ENCODE peak calls at places on chromosome 4, in five cellular contexts. B is gastrocnemius medialis, M is heart right ventricle, J is right cardiac atrium, U is aorta. S is an unnamed sample.

GRCh38 chr4:101981756-101982155 is 191.2 kb downstream of the BANK1 start:
- ATAC-seq in B (no peak), M (no peak), J (no peak), U (no peak), S (no peak)

GRCh38 chr4:141922224-141922623 is 285.8 kb downstream of the IL15 start:
- ATAC-seq in B (no peak), M (no peak), J (no peak), U (no peak), S (no peak)

GRCh38 chr4:48173055-48173991 is 39.3 kb upstream of the TXK start:
- ATAC-seq in B (peak), M (peak), J (peak), U (no peak), S (peak)

GRCh38 chr4:153645183-153645582 is 38.9 kb upstream of the TLR2 start:
- ATAC-seq in B (no peak), M (no peak), J (no peak), U (no peak), S (no peak)

GRCh38 chr4:109207060-109207459 is 95.4 kb downstream of the COL25A1 start:
- ATAC-seq in B (peak), M (no peak), J (no peak), U (no peak), S (no peak)

GRCh38 chr4:160238790-160239189 is 1135.9 kb downstream of the RAPGEF2 start:
- ATAC-seq in B (no peak), M (no peak), J (no peak), U (no peak), S (no peak)

GRCh38 chr4:25377572-25377882 is 464 bp downstream of the ANAPC4 start:
- ATAC-seq in B (no peak), M (no peak), J (peak), U (no peak), S (no peak)

GRCh38 chr4:2186133-2186864 is 55.6 kb downstream of the HAUS3 start:
- ATAC-seq in B (no peak), M (no peak), J (no peak), U (no peak), S (no peak)

GRCh38 chr4:92270908-92271307 is 32.9 kb upstream of the GRID2 start:
- ATAC-seq in B (no peak), M (no peak), J (no peak), U (no peak), S (no peak)

GRCh38 chr4:174209296-174209695 is 74.2 kb downstream of the FBXO8 start:
- ATAC-seq in B (no peak), M (no peak), J (no peak), U (no peak), S (no peak)

GRCh38 chr4:68683034-68683433 is 12.6 kb upstream of the UGT2B15 start:
- ATAC-seq in B (no peak), M (no peak), J (no peak), U (no peak), S (no peak)

GRCh38 chr4:72971572-72971971 is 97.9 kb downstream of the COX18 start:
- ATAC-seq in B (no peak), M (no peak), J (no peak), U (no peak), S (no peak)

GRCh38 chr4:139835006-139835405 is 169.4 kb downstream of the MGST2 start:
- ATAC-seq in B (no peak), M (no peak), J (no peak), U (no peak), S (no peak)

GRCh38 chr4:93760284-93760683 is 68.3 kb upstream of the ATOH1 start:
- ATAC-seq in B (no peak), M (no peak), J (no peak), U (no peak), S (no peak)

GRCh38 chr4:6674500-6675149 is 19.1 kb upstream of the S100P start:
- ATAC-seq in B (peak), M (no peak), J (no peak), U (peak), S (no peak)

GRCh38 chr4:99979872-99980271 is 29.8 kb upstream of the H2AZ1 start:
- ATAC-seq in B (no peak), M (no peak), J (no peak), U (no peak), S (no peak)

GRCh38 chr4:100188829-100189228 is 1.4 kb downstream of the DDIT4L start:
- ATAC-seq in B (peak), M (no peak), J (no peak), U (no peak), S (no peak)

DNA sequence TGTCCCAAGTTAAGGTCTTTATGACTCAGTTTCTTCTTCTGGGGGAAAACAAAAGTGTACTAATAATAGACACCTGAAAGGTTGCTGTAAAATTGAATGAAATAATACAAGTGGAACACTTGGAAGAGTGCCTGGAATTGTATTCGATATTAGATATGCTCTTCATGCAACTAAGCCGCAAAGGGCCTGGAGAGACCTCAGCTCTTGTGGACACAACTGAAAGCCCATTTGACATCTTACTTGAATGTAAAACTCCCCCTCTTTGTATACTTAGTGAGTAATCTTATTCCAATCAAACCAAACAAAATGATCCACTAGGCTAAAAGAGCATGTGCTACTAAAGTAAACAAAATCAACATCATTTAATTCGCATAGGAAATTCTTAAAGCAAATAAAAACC is 516 bp upstream of the MAP9 start:
- ATAC-seq in B (no peak), M (no peak), J (no peak), U (no peak), S (no peak)
- H3K4me3 ChIP-seq in B (peak), M (peak), J (peak), U (no peak), S (no peak)

GRCh38 chr4:39933689-39934590 is 43.8 kb downstream of the PDS5A start:
- ATAC-seq in B (no peak), M (peak), J (peak), U (no peak), S (no peak)
- H3K4me3 ChIP-seq in B (no peak), M (no peak), J (no peak), U (no peak), S (no peak)

DNA sequence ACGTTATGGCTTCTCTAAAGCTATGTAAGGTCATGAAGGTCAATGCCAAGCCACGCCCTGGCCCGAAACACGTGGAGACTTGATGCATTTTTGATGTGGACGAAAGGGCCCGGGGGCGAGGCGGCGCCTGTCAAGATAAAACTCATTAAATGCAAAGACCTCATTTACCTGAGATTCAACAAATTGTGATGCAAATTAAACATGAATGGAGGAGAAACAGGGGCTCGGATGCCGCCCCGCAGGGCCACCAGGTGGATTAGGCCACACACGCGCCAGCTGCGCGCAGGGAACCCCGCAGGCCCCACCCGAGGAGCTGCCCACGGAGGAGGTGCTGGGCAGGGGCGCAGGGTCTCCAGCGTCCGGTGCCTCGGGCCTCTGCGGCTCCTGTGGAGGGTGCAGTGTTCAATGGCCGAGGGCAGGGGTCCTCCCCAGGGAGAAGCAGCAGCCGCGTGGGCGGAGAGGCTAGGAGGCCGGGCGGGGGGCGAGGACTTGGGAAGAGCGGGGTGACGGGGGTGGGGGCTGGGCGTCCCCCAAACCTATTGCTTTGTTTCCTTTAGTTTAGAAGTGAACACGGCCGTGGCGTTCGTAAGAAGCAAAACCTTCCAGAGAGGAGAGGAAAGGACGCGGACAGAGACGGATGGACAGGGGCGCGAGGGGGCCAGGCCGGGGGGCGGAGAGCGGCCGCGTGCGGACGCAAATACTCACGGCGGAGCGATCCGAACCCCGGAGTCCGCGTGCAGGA is 40.4 kb downstream of the CPLX1 start:
- ATAC-seq in B (no peak), M (no peak), J (no peak), U (no peak), S (no peak)
- H3K4me3 ChIP-seq in B (peak), M (peak), J (peak), U (no peak), S (peak)

DNA sequence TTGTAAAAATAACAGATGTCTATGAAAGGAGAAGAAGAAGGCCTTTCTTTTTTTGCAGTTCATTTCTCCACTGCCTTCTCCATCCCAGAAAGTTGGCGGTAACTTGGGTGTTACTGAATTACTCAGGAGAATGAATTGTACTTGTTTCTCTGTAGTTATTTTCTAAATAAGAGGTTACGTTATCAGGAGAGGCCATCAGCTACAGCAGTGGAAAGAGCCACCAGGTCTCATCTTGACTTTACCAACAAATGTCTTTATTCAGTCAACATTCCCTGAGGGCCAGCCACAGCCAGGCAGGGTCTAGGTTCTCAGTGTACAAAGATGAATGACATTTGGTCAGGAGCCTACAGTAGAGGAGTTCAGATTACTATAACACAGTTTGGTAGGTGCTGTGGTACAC is 8.1 kb downstream of the HADH start:
- ATAC-seq in B (peak), M (peak), J (peak), U (no peak), S (peak)
- H3K4me3 ChIP-seq in B (no peak), M (no peak), J (no peak), U (no peak), S (no peak)

DNA sequence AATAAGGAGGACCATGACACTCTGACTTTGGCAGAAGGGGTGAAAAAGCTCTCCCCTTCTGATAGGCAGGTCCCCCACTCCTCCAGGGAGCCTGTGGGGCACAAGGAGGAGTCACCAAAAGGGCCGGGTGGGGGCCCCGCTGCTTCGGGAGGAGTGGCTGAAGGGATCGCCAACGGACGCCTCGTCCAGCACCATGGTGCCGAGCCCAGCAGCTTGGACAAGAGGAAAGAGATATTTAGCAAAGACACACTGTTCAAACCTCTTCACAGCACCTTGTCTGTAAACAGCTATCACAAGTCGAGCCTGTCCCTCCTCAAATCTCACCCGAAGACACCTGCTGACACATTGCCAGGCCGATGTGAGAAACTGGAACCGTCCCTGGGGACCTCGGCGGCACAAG is 105.6 kb downstream of the STOX2 start:
- ATAC-seq in B (no peak), M (no peak), J (no peak), U (no peak), S (no peak)
- H3K4me3 ChIP-seq in B (no peak), M (no peak), J (no peak), U (no peak), S (no peak)

S was measured in gastroesophageal sphincter.